ENCODE peak calls at places on chromosomes 7 and 10, in four cellular contexts. M, H, T and U are unnamed samples.
A peak's percentile ranks its signal among the peaks of the same experiment; 100 is the strongest.

GRCh38 chr10:67606572-67606971 is 89.4 kb downstream of the CTNNA3 start:
- DNase-seq in T (no peak), M (no peak), H (no peak), U (no peak)

GRCh38 chr10:59505931-59506330 is 143.6 kb upstream of the FAM13C start:
- DNase-seq in H (no peak), M (no peak), T (no peak), U (no peak)

GRCh38 chr10:3538850-3539531 is 246.0 kb downstream of the KLF6 start:
- DNase-seq in H (no peak), M (no peak), T (no peak), U (no peak)

GRCh38 chr10:29692121-29692539 is 57.4 kb upstream of the SVIL start:
- DNase-seq in T (no peak), M (no peak), H (no peak), U (no peak)

GRCh38 chr10:126147866-126148578 is 240.3 kb downstream of the ADAM12 start:
- DNase-seq in H (no peak), T (no peak), M (no peak), U (no peak)

GRCh38 chr7:148270576-148270975 is 320.0 kb upstream of the C7orf33 start:
- DNase-seq in T (no peak), M (no peak), H (no peak), U (no peak)

GRCh38 chr7:95511716-95512260 is 26.0 kb downstream of the ASB4 start:
- DNase-seq in T (peak; percentile 45), H (peak; percentile 32), M (peak; percentile 58), U (peak; percentile 76)

GRCh38 chr10:58513189-58514101 is 773 bp downstream of the BICC1 start:
- DNase-seq in H (no peak), M (peak; percentile 78), T (peak; percentile 47), U (no peak)

GRCh38 chr7:137771679-137772078 is 75.1 kb downstream of the DGKI start:
- DNase-seq in H (no peak), M (no peak), T (no peak), U (no peak)

GRCh38 chr7:148185050-148185449 is 405.5 kb upstream of the C7orf33 start:
- DNase-seq in M (no peak), T (no peak), H (no peak), U (no peak)

GRCh38 chr7:50721160-50721559 is 61.5 kb downstream of the GRB10 start:
- DNase-seq in M (no peak), T (no peak), H (no peak), U (no peak)

GRCh38 chr7:68107256-68107655 is 1110.6 kb downstream of the TYW1 start:
- DNase-seq in H (no peak), M (no peak), T (no peak), U (no peak)

GRCh38 chr7:130985361-130985760 is 251.4 kb upstream of the KLF14 start:
- DNase-seq in T (no peak), M (no peak), H (no peak), U (no peak)
- H3K27ac ChIP-seq in T (peak overlapping the region; percentile 77), M (no peak overlapping the region), H (peak overlapping the region; percentile 52), U (no peak overlapping the region)

DNA sequence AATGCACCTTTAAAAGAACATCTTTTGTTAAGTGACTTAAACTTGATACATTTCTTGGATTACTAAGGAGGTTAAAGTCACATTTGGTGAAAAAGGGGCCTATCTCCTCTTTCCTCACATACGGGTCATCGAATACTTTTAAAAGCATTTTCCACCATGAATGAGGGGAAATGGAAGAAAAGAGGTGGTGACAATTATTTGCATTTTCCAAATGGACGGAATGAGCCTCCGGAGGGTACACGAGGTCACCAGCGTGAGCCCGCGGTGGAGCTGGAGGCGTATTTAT is 1.0 kb upstream of the BMPR1A start:
- DNase-seq in H (no peak), T (no peak), M (no peak), U (no peak)
- H3K27me3 ChIP-seq in H (no peaks in the 10 kb centered on the region), T (peaks cover 21% of the 10 kb centered on the region), M (no peaks in the 10 kb centered on the region), U (no peaks in the 10 kb centered on the region)

GRCh38 chr10:127149613-127150081 is 46.7 kb downstream of the INSYN2A start:
- DNase-seq in T (no peak), H (no peak), M (no peak), U (no peak)
- H3K4me3 ChIP-seq in T (no peak overlapping the region), H (no peak overlapping the region), M (no peak overlapping the region), U (no peak overlapping the region)

DNA sequence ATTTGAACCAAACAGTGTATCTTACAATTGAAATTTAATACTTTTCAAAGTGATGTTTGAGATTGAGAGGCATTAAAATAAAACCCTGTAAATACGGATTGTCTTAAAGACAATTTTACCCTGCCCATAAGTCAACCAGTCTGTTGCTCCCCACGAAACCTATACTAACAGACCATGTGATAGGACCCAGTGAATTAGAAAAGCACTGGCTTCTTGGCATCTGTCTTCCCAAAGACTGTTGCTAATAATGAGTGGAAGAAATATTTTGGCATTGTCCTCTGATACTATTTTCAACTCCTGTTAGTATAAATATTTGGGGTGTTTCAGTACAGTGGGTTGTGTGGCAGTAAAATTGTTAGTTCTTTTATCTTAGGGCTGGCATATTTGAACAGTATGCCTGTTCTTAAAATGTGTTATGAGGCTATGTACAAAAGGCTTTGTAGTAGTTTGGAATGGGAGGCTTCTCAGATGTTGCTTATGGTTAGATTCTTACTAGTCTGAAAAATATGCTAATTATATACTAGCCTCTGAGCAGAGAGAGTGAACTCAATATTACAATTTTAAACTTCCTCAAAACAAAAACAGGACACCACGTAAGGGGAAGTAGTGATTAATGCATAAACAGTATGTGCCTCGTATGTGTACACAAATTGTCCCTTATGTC is 115.1 kb downstream of the ARID5B start:
- DNase-seq in T (no peak), M (no peak), H (no peak), U (no peak)
- H3K27ac ChIP-seq in T (peak overlapping the region; percentile 68), M (no peak overlapping the region), H (no peak overlapping the region), U (peak overlapping the region; percentile 84)

GRCh38 chr7:128366290-128366689 is 4.8 kb upstream of the PRRT4 start:
- DNase-seq in H (no peak), T (no peak), M (no peak), U (peak; percentile 43)
- H3K27me3 ChIP-seq in H (no peaks in the 10 kb centered on the region), T (peaks cover 26% of the 10 kb centered on the region), M (no peaks in the 10 kb centered on the region), U (peaks cover 6% of the 10 kb centered on the region)

GRCh38 chr10:72276013-72276387 is 2.3 kb downstream of the DDIT4 start:
- DNase-seq in T (peak; percentile 63), H (no peak), M (peak; percentile 56), U (peak; percentile 66)
- H3K4me3 ChIP-seq in T (peak overlapping the region; percentile 86), H (peak overlapping the region; percentile 69), M (peak overlapping the region; percentile 77), U (peak overlapping the region; percentile 91)

GRCh38 chr7:102065226-102065625 is 221.4 kb upstream of the SH2B2 start:
- DNase-seq in M (no peak), T (no peak), H (no peak), U (no peak)

GRCh38 chr7:102061981-102062390 is 224.7 kb upstream of the SH2B2 start:
- DNase-seq in T (peak; percentile 68), H (no peak), M (no peak), U (no peak)

GRCh38 chr7:102064361-102065025 is 222.2 kb upstream of the SH2B2 start:
- DNase-seq in T (peak; percentile 58), M (no peak), H (no peak), U (no peak)

GRCh38 chr7:102061354-102061945 is 225.2 kb upstream of the SH2B2 start:
- DNase-seq in M (no peak), H (no peak), T (no peak), U (no peak)

GRCh38 chr7:102063736-102064135 is 222.9 kb upstream of the SH2B2 start:
- DNase-seq in M (no peak), H (no peak), T (peak; percentile 56), U (peak; percentile 65)
- H3K27ac ChIP-seq in M (no peak overlapping the region), H (no peak overlapping the region), T (peak overlapping the region; percentile 67), U (no peak overlapping the region)